ENCODE peak calls at places on chromosomes 12 and 14, in five cellular contexts. B is iPS-NIHi11, J is putamen, H is HFF-Myc, D is amniotic stem cell. S is an unnamed sample.

GRCh38 chr12:113407931-113408585 is 4.4 kb upstream of the SDS start:
- DNase-seq in B (no peak), J (no peak), H (no peak), D (no peak), S (no peak)

GRCh38 chr12:52867636-52868035 is 18.8 kb upstream of the KRT78 start:
- DNase-seq in B (peak; percentile 52), J (peak; percentile 37), H (no peak), D (no peak), S (no peak)

GRCh38 chr12:66156654-66157053 is 13.1 kb downstream of the TMBIM4 start:
- DNase-seq in B (no peak), J (no peak), H (no peak), D (no peak), S (no peak)

GRCh38 chr14:104582649-104583048 is 3.1 kb downstream of the C14orf180 start:
- DNase-seq in B (no peak), J (no peak), H (no peak), D (no peak), S (no peak)

GRCh38 chr12:26971963-26972362 is 33.7 kb downstream of the FGFR1OP2 start:
- DNase-seq in B (no peak), J (no peak), H (no peak), D (no peak), S (no peak)

GRCh38 chr14:42004321-42004720 is 397.6 kb downstream of the LRFN5 start:
- DNase-seq in B (no peak), J (no peak), H (no peak), D (no peak), S (no peak)

GRCh38 chr12:16482726-16483125 is 123.2 kb downstream of the LMO3 start:
- DNase-seq in B (no peak), J (no peak), H (no peak), D (no peak), S (no peak)

GRCh38 chr12:53200107-53200457 is 7.0 kb downstream of the ITGB7 start:
- DNase-seq in B (no peak), J (no peak), H (no peak), D (no peak), S (no peak)

GRCh38 chr14:76500011-76500410 is 124.1 kb downstream of the ESRRB start:
- DNase-seq in B (no peak), J (no peak), H (peak; percentile 12), D (no peak), S (no peak)

S was measured in glomerular endothelial cell.